ENCODE peak calls at places on chromosomes 3 and 15, in four cellular contexts. O is islet precursor cell, M is GM10248, X is T-cell. B is an unnamed sample.

GRCh38 chr15:63945838-63946298 is 100.4 kb downstream of the DAPK2 start:
- DNase-seq in M (no peak), X (no peak), O (peak), B (no peak)

GRCh38 chr15:67334973-67335372 is 80.4 kb downstream of the IQCH start:
- DNase-seq in M (no peak), O (no peak), X (no peak), B (no peak)

GRCh38 chr3:128434524-128434923 is 32.2 kb downstream of the DNAJB8 start:
- DNase-seq in X (no peak), O (no peak), M (no peak), B (no peak)

GRCh38 chr3:82308755-82309154 is 547.3 kb upstream of the GBE1 start:
- DNase-seq in M (no peak), O (no peak), X (no peak), B (no peak)

GRCh38 chr3:130748520-130748919 is 1.9 kb upstream of the PIK3R4 start:
- DNase-seq in X (no peak), M (no peak), O (no peak), B (no peak)

GRCh38 chr3:146218880-146219866 is 31.7 kb downstream of the PLSCR4 start:
- DNase-seq in O (no peak), M (peak), X (peak), B (no peak)

GRCh38 chr3:88231207-88231606 is 81.4 kb downstream of the C3orf38 start:
- DNase-seq in O (peak), X (no peak), M (no peak), B (no peak)

GRCh38 chr15:58243083-58243482 is 104.9 kb downstream of the AQP9 start:
- DNase-seq in M (no peak), X (no peak), O (no peak), B (no peak)

GRCh38 chr3:184234224-184234623 is 4.8 kb downstream of the VWA5B2 start:
- DNase-seq in X (no peak), O (peak), M (no peak), B (no peak)

GRCh38 chr3:104635872-104636580 is 730.7 kb upstream of the ALCAM start:
- DNase-seq in X (no peak), O (peak), M (no peak), B (no peak)

GRCh38 chr3:20078194-20078709 is 38.0 kb downstream of the KAT2B start:
- DNase-seq in M (no peak), X (no peak), O (no peak), B (no peak)